ENCODE peak calls at places on chromosomes 11 and 22, in seven cellular contexts. One of them, this sample, is unnamed.

GRCh38 chr11:8209208-8209807 is 40.5 kb upstream of the RIC3 start:
- DNase-seq in fibroblast of lung: no peak
- DNase-seq in transverse colon: no peak
- DNase-seq in ovary: no peak
- DNase-seq in thoracic aorta: no peak
- DNase-seq in uterus: no peak
- DNase-seq in natural killer cell: no peak
- DNase-seq in this sample: no peak

GRCh38 chr11:61555051-61555969 is 25.6 kb downstream of the SYT7 start:
- DNase-seq in thoracic aorta: no peak
- DNase-seq in fibroblast of lung: no peak
- DNase-seq in transverse colon: no peak
- DNase-seq in natural killer cell: no peak
- DNase-seq in uterus: no peak
- DNase-seq in ovary: no peak
- DNase-seq in this sample: no peak

GRCh38 chr11:908273-908672 is 2.3 kb downstream of the CHID1 start:
- DNase-seq in uterus: no peak
- DNase-seq in transverse colon: no peak
- DNase-seq in thoracic aorta: no peak
- DNase-seq in natural killer cell: no peak
- DNase-seq in ovary: no peak
- DNase-seq in fibroblast of lung: no peak
- DNase-seq in this sample: no peak

GRCh38 chr11:3014314-3014938 is 22.3 kb upstream of the NAP1L4 start:
- DNase-seq in thoracic aorta: no peak
- DNase-seq in ovary: no peak
- DNase-seq in transverse colon: peak
- DNase-seq in natural killer cell: peak
- DNase-seq in uterus: no peak
- DNase-seq in fibroblast of lung: no peak
- DNase-seq in this sample: no peak

GRCh38 chr11:3802016-3802790 is 4.8 kb upstream of the NUP98 start:
- DNase-seq in thoracic aorta: no peak
- DNase-seq in transverse colon: no peak
- DNase-seq in ovary: no peak
- DNase-seq in uterus: no peak
- DNase-seq in fibroblast of lung: peak
- DNase-seq in natural killer cell: no peak
- DNase-seq in this sample: no peak

GRCh38 chr11:1559103-1559951 is 12.7 kb downstream of the DUSP8 start:
- DNase-seq in ovary: no peak
- DNase-seq in uterus: peak
- DNase-seq in natural killer cell: peak
- DNase-seq in transverse colon: peak
- DNase-seq in fibroblast of lung: peak
- DNase-seq in thoracic aorta: peak
- DNase-seq in this sample: peak

GRCh38 chr11:73288873-73289707 is 17.0 kb downstream of the P2RY6 start:
- DNase-seq in transverse colon: peak
- DNase-seq in natural killer cell: peak
- DNase-seq in ovary: peak
- DNase-seq in thoracic aorta: no peak
- DNase-seq in fibroblast of lung: peak
- DNase-seq in uterus: peak
- DNase-seq in this sample: no peak

GRCh38 chr11:35064114-35064800 is 74.7 kb upstream of the CD44 start:
- DNase-seq in natural killer cell: no peak
- DNase-seq in fibroblast of lung: peak
- DNase-seq in ovary: no peak
- DNase-seq in transverse colon: no peak
- DNase-seq in uterus: no peak
- DNase-seq in thoracic aorta: no peak
- DNase-seq in this sample: no peak

GRCh38 chr11:116326146-116326545 is 446.6 kb downstream of the BUD13 start:
- DNase-seq in thoracic aorta: no peak
- DNase-seq in ovary: no peak
- DNase-seq in transverse colon: no peak
- DNase-seq in uterus: no peak
- DNase-seq in natural killer cell: no peak
- DNase-seq in fibroblast of lung: no peak
- DNase-seq in this sample: no peak

GRCh38 chr11:86952933-86953637 is 2.1 kb downstream of the FZD4 start:
- DNase-seq in fibroblast of lung: peak
- DNase-seq in thoracic aorta: no peak
- DNase-seq in natural killer cell: no peak
- DNase-seq in uterus: no peak
- DNase-seq in transverse colon: no peak
- DNase-seq in ovary: no peak
- DNase-seq in this sample: no peak

GRCh38 chr11:86952221-86952875 is 2.8 kb downstream of the FZD4 start:
- DNase-seq in fibroblast of lung: peak
- DNase-seq in natural killer cell: no peak
- DNase-seq in transverse colon: no peak
- DNase-seq in ovary: no peak
- DNase-seq in uterus: no peak
- DNase-seq in thoracic aorta: no peak
- DNase-seq in this sample: no peak

GRCh38 chr11:86954288-86955110 is 696 bp downstream of the FZD4 start:
- DNase-seq in transverse colon: peak
- DNase-seq in thoracic aorta: no peak
- DNase-seq in ovary: peak
- DNase-seq in uterus: peak
- DNase-seq in fibroblast of lung: no peak
- DNase-seq in natural killer cell: no peak
- DNase-seq in this sample: no peak

GRCh38 chr11:86955674-86956522 is 703 bp upstream of the FZD4 start:
- DNase-seq in uterus: peak
- DNase-seq in ovary: peak
- DNase-seq in transverse colon: peak
- DNase-seq in natural killer cell: peak
- DNase-seq in fibroblast of lung: peak
- DNase-seq in thoracic aorta: peak
- DNase-seq in this sample: no peak

DNA sequence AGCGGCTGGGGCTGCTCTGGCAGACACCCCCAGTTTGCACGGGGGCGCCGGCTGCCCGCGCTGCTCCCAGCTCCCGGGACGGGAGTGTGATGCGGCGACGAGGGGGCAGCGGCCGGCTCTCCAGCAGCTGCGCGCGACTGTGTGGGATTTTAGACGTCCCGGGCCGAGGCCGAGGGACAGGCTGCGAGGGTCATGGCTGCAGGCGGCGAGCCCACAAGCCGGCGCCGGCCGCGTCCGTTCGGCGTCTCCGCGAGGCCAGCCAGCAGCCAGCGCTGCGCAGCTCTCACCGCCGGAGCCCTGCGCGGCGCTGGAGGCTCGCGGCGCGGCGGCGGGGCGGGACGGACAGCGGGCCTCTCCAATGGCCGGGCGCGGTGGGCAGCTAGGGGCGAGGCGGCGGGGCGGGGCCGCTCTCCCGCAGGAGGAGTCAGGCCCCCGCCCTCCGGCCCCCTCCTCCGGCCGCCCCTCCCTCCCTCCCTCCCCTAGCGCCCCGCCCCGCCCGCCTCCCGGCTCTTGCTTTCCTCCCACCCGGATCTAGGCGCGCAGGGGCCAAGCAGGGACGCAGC is at the start of gene FZD4:
- DNase-seq in natural killer cell: peak
- DNase-seq in ovary: peak
- DNase-seq in uterus: peak
- DNase-seq in fibroblast of lung: peak
- DNase-seq in thoracic aorta: peak
- DNase-seq in transverse colon: peak
- DNase-seq in this sample: peak
- TF ChIP-seq CTCF in natural killer cell: no peak
- TF ChIP-seq CTCF in ovary: no peak
- TF ChIP-seq CTCF in uterus: no peak
- TF ChIP-seq CTCF in fibroblast of lung: no peak
- TF ChIP-seq CTCF in thoracic aorta: no peak
- TF ChIP-seq CTCF in transverse colon: no peak
- TF ChIP-seq CTCF in this sample: no peak

GRCh38 chr22:50112151-50113118 is 22.6 kb downstream of the MOV10L1 start:
- DNase-seq in thoracic aorta: no peak
- DNase-seq in transverse colon: no peak
- DNase-seq in uterus: no peak
- DNase-seq in ovary: no peak
- DNase-seq in fibroblast of lung: peak
- DNase-seq in natural killer cell: no peak
- DNase-seq in this sample: no peak

GRCh38 chr22:50115693-50116092 is 25.9 kb downstream of the MOV10L1 start:
- DNase-seq in transverse colon: no peak
- DNase-seq in natural killer cell: no peak
- DNase-seq in fibroblast of lung: peak
- DNase-seq in ovary: peak
- DNase-seq in thoracic aorta: no peak
- DNase-seq in uterus: no peak
- DNase-seq in this sample: no peak

GRCh38 chr22:50111056-50111455 is 21.2 kb downstream of the MOV10L1 start:
- DNase-seq in uterus: no peak
- DNase-seq in ovary: no peak
- DNase-seq in natural killer cell: no peak
- DNase-seq in transverse colon: no peak
- DNase-seq in thoracic aorta: no peak
- DNase-seq in fibroblast of lung: no peak
- DNase-seq in this sample: no peak

GRCh38 chr22:50117168-50117762 is 27.5 kb downstream of the MOV10L1 start:
- DNase-seq in uterus: no peak
- DNase-seq in thoracic aorta: no peak
- DNase-seq in natural killer cell: no peak
- DNase-seq in transverse colon: no peak
- DNase-seq in ovary: no peak
- DNase-seq in fibroblast of lung: no peak
- DNase-seq in this sample: no peak

GRCh38 chr22:50114221-50114981 is 24.6 kb downstream of the MOV10L1 start:
- DNase-seq in ovary: peak
- DNase-seq in uterus: no peak
- DNase-seq in natural killer cell: no peak
- DNase-seq in transverse colon: no peak
- DNase-seq in thoracic aorta: no peak
- DNase-seq in fibroblast of lung: peak
- DNase-seq in this sample: no peak
- TF ChIP-seq CTCF in ovary: no peak
- TF ChIP-seq CTCF in uterus: no peak
- TF ChIP-seq CTCF in natural killer cell: no peak
- TF ChIP-seq CTCF in transverse colon: no peak
- TF ChIP-seq CTCF in thoracic aorta: no peak
- TF ChIP-seq CTCF in fibroblast of lung: no peak
- TF ChIP-seq CTCF in this sample: no peak

GRCh38 chr11:62791501-62792192 is at the start of gene TMEM223:
- DNase-seq in transverse colon: peak
- DNase-seq in fibroblast of lung: peak
- DNase-seq in ovary: peak
- DNase-seq in uterus: peak
- DNase-seq in thoracic aorta: peak
- DNase-seq in natural killer cell: peak
- DNase-seq in this sample: peak
- TF ChIP-seq CTCF in transverse colon: peak
- TF ChIP-seq CTCF in fibroblast of lung: no peak
- TF ChIP-seq CTCF in ovary: no peak
- TF ChIP-seq CTCF in uterus: no peak
- TF ChIP-seq CTCF in thoracic aorta: peak
- TF ChIP-seq CTCF in natural killer cell: no peak
- TF ChIP-seq CTCF in this sample: no peak

DNA sequence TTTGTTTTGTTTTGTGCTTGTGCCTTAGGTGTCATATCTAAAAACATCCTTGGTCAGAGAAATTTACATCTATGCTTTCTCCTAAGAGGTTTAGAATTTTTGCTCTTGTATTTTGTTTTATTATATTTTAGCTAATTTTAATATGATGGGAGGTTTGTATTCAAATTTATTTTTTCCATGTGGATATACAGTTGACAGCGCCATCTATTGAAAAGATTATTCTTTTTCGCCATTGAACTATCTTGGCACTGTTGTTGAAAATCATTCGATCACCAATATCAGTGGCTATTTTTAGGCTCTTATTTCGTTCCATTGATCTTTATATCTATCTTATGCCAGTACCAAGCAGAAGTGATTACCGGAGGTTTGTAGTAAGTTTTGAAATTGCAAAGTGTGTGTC is 510.3 kb downstream of the BRD1 start:
- DNase-seq in ovary: no peak
- DNase-seq in natural killer cell: no peak
- DNase-seq in thoracic aorta: no peak
- DNase-seq in uterus: no peak
- DNase-seq in transverse colon: no peak
- DNase-seq in fibroblast of lung: no peak
- DNase-seq in this sample: no peak
- TF ChIP-seq CTCF in ovary: no peak
- TF ChIP-seq CTCF in natural killer cell: no peak
- TF ChIP-seq CTCF in thoracic aorta: no peak
- TF ChIP-seq CTCF in uterus: no peak
- TF ChIP-seq CTCF in transverse colon: no peak
- TF ChIP-seq CTCF in fibroblast of lung: no peak
- TF ChIP-seq CTCF in this sample: no peak

GRCh38 chr11:99015634-99016454 is 4.9 kb upstream of the CNTN5 start:
- DNase-seq in ovary: no peak
- DNase-seq in transverse colon: no peak
- DNase-seq in fibroblast of lung: peak
- DNase-seq in thoracic aorta: no peak
- DNase-seq in natural killer cell: no peak
- DNase-seq in uterus: no peak
- DNase-seq in this sample: no peak
- TF ChIP-seq CTCF in ovary: peak
- TF ChIP-seq CTCF in transverse colon: peak
- TF ChIP-seq CTCF in fibroblast of lung: peak
- TF ChIP-seq CTCF in thoracic aorta: peak
- TF ChIP-seq CTCF in natural killer cell: peak
- TF ChIP-seq CTCF in uterus: peak
- TF ChIP-seq CTCF in this sample: no peak

This sample was measured in omental fat pad.